ENCODE peak calls at places on chromosomes 2 and 18, in four cellular contexts. K, X, J and M are unnamed samples.
A peak's percentile ranks its signal among the peaks of the same experiment; 100 is the strongest.

GRCh38 chr2:37181726-37182684 is 6.5 kb downstream of the SULT6B1 start:
- DNase-seq in J (no peak), X (no peak), K (no peak), M (no peak)

GRCh38 chr2:241268716-241269445 is 46.6 kb downstream of the HDLBP start:
- DNase-seq in X (no peak), K (no peak), J (no peak), M (no peak)

GRCh38 chr18:59267511-59268126 is 5.6 kb downstream of the RAX start:
- DNase-seq in J (no peak), K (no peak), X (peak; percentile 53), M (peak; percentile 41)

GRCh38 chr18:74598350-74599001 is 806 bp downstream of the ZNF407 start:
- DNase-seq in J (no peak), X (peak; percentile 45), K (peak; percentile 48), M (peak; percentile 85)

GRCh38 chr2:229686122-229686919 is 28.0 kb downstream of the DNER start:
- DNase-seq in J (no peak), K (no peak), X (no peak), M (peak; percentile 66)

GRCh38 chr2:96866586-96866985 is 3.3 kb downstream of the SEMA4C start:
- DNase-seq in X (no peak), J (no peak), K (no peak), M (no peak)

GRCh38 chr18:21979171-21979560 is 190.2 kb upstream of the GATA6 start:
- DNase-seq in X (no peak), K (no peak), J (no peak), M (no peak)

GRCh38 chr2:81481994-81482368 is 1177.4 kb upstream of the LRRTM1 start:
- DNase-seq in X (no peak), K (no peak), J (no peak), M (peak; percentile 3)

GRCh38 chr2:217459675-217460405 is 543.0 kb downstream of the TNS1 start:
- DNase-seq in K (no peak), J (no peak), X (no peak), M (no peak)

GRCh38 chr2:42897386-42897785 is 105.0 kb upstream of the HAAO start:
- DNase-seq in J (no peak), X (no peak), K (no peak), M (no peak)

GRCh38 chr2:71603851-71604708 is 150.7 kb downstream of the DYSF start:
- DNase-seq in X (peak; percentile 12), J (no peak), K (no peak), M (no peak)

GRCh38 chr2:231464576-231465540 is 574 bp upstream of the NCL start:
- DNase-seq in X (peak; percentile 98), J (no peak), K (peak; percentile 88), M (peak; percentile 98)

GRCh38 chr2:216665240-216665639 is 30.1 kb downstream of the IGFBP5 start:
- DNase-seq in K (no peak), J (no peak), X (peak; percentile 33), M (peak; percentile 47)

GRCh38 chr2:174350018-174350417 is 15.3 kb downstream of the SP9 start:
- DNase-seq in J (no peak), X (no peak), K (no peak), M (no peak)

GRCh38 chr2:226643550-226644275 is 155.9 kb downstream of the IRS1 start:
- DNase-seq in K (no peak), J (no peak), X (no peak), M (no peak)

GRCh38 chr2:64017811-64018714 is 1.2 kb downstream of the VPS54 start:
- DNase-seq in K (no peak), X (no peak), J (no peak), M (peak; percentile 41)

GRCh38 chr2:54038835-54039234 is 68.0 kb upstream of the PSME4 start:
- DNase-seq in J (no peak), K (no peak), X (no peak), M (no peak)

GRCh38 chr2:104746299-104746698 is 107.6 kb upstream of the POU3F3 start:
- DNase-seq in K (no peak), X (peak; percentile 30), J (no peak), M (no peak)

GRCh38 chr2:238845583-238846480 is 2.1 kb upstream of the TWIST2 start:
- DNase-seq in J (no peak), K (no peak), X (no peak), M (no peak)

GRCh38 chr2:3135676-3136075 is 241.9 kb downstream of the EIPR1 start:
- DNase-seq in X (no peak), J (no peak), K (no peak), M (no peak)

GRCh38 chr2:69081001-69081400 is 68.0 kb downstream of the ANTXR1 start:
- DNase-seq in K (no peak), J (no peak), X (no peak), M (no peak)

GRCh38 chr18:68666316-68666715 is 48.6 kb downstream of the TMX3 start:
- DNase-seq in K (no peak), X (no peak), J (no peak), M (no peak)

GRCh38 chr2:225073198-225073597 is 30.9 kb upstream of the DOCK10 start:
- DNase-seq in J (no peak), X (no peak), K (no peak), M (no peak)

GRCh38 chr2:118913805-118914645 is 28.0 kb upstream of the MARCO start:
- DNase-seq in K (no peak), J (no peak), X (no peak), M (no peak)

GRCh38 chr2:109098251-109098920 is 30.6 kb upstream of the SH3RF3 start:
- DNase-seq in X (no peak), K (no peak), J (no peak), M (no peak)

GRCh38 chr2:218732761-218733158 is 22.1 kb downstream of the TTLL4 start:
- DNase-seq in J (no peak), K (no peak), X (no peak), M (no peak)

GRCh38 chr2:43123981-43124666 is 102.3 kb downstream of the ZFP36L2 start:
- DNase-seq in X (no peak), K (no peak), J (no peak), M (no peak)

GRCh38 chr2:24411488-24412146 is 51.3 kb upstream of the ITSN2 start:
- DNase-seq in K (no peak), X (no peak), J (no peak), M (no peak)

GRCh38 chr18:22045221-22045918 is 124.0 kb upstream of the GATA6 start:
- DNase-seq in X (no peak), J (no peak), K (no peak), M (no peak)

GRCh38 chr2:7931808-7932207 is 750.0 kb upstream of the ID2 start:
- DNase-seq in X (no peak), K (no peak), J (no peak), M (no peak)

GRCh38 chr18:72672364-72673151 is 128.4 kb upstream of the CBLN2 start:
- DNase-seq in J (no peak), K (peak; percentile 14), X (no peak), M (peak; percentile 60)

GRCh38 chr2:71922091-71922490 is 225.6 kb downstream of the CYP26B1 start:
- DNase-seq in J (no peak), K (no peak), X (no peak), M (no peak)

GRCh38 chr18:23725351-23725750 is 36.1 kb downstream of the LAMA3 start:
- DNase-seq in K (no peak), X (no peak), J (no peak), M (no peak)

GRCh38 chr18:58753976-58754375 is 82.7 kb downstream of the MALT1 start:
- DNase-seq in J (no peak), K (no peak), X (no peak), M (no peak)

GRCh38 chr2:177031435-177032222 is 181.0 kb upstream of the HNRNPA3 start:
- DNase-seq in K (no peak), X (no peak), J (no peak), M (peak; percentile 34)

GRCh38 chr18:50422286-50422898 is 47.5 kb downstream of the SKA1 start:
- DNase-seq in X (no peak), J (no peak), K (no peak), M (no peak)

GRCh38 chr2:164717000-164717597 is 95.8 kb upstream of the GRB14 start:
- DNase-seq in J (no peak), X (no peak), K (no peak), M (no peak)

GRCh38 chr2:27185331-27186026 is 26.4 kb upstream of the ATRAID start:
- DNase-seq in J (no peak), K (no peak), X (no peak), M (no peak)

GRCh38 chr18:58769321-58769720 is 95.4 kb upstream of the ZNF532 start:
- DNase-seq in K (no peak), X (no peak), J (no peak), M (no peak)

GRCh38 chr2:99834426-99834825 is 308.0 kb downstream of the AFF3 start:
- DNase-seq in K (no peak), J (no peak), X (no peak), M (no peak)

DNA sequence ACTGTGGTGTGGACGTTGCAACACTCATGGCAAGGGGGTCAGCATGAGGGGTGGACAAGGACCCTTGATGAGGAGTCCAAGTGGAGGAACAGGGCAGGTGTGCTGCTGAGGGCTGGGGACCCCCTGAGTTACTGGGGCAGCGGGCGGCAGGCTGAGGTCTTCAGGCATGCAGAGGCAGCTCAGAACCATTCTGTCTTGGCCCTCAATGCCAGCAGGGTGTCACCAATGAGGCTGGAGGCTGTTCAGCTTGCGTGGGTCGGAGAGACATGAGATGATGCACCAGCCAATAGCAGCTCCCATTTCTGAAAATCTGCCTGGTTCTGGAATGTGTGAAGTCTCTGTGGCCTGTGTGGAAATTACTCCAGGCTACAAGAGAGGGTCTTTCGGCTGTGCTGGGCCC is 105.4 kb downstream of the INHBB start:
- DNase-seq in X (no peak), K (no peak), J (no peak), M (no peak)
- TF ChIP-seq USF1 in X (no peak), K (no peak), J (no peak), M (no peak)

GRCh38 chr18:2223859-2224258 is 347.4 kb downstream of the METTL4 start:
- DNase-seq in J (no peak), X (peak; percentile 15), K (no peak), M (no peak)
- TF ChIP-seq USF1 in J (no peak), X (no peak), K (no peak), M (no peak)

GRCh38 chr2:181008418-181008817 is 28.0 kb downstream of the UBE2E3 start:
- DNase-seq in X (no peak), J (no peak), K (no peak), M (no peak)
- TF ChIP-seq USF1 in X (no peak), J (no peak), K (no peak), M (no peak)

DNA sequence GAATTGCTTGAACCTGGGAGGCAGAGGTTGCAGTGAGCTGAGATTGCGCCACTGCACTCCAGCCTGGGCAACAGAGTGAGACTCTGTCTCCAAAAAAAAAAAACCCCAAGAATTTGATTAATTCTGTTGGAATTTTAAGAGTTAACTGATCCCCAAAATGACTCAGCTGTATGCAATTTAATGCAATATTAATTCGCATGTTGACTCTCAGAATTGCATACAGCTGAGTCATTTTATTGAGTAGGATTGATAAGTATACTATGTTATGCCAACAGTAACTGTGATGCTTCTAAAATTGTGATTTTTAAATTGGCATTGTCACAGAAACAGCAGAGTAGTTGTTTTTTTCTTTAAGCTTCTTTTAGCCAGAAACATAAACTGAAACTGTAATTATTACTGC is 19.6 kb downstream of the MSH2 start:
- DNase-seq in K (no peak), J (no peak), X (no peak), M (no peak)
- TF ChIP-seq USF1 in K (no peak), J (no peak), X (no peak), M (no peak)